ENCODE peak calls at places on chromosomes 6 and 20, in six cellular contexts. M is transverse colon; R is lower leg skin; B is anterior cingulate cortex; T is stimulated activated CD8-positive, alpha-beta memory T cell treated with anti-CD3 and anti-CD28 coated beads, Interleukin-2, amount 100 ng/mL, for 48 hours; F is NCI-H748 treated with DMSO at 0.1 percent for 48 hours. O is an unnamed sample.
A peak's percentile ranks its signal among the peaks of the same experiment; 100 is the strongest.

GRCh38 chr6:40583694-40584093 is 3.5 kb downstream of the LRFN2 start:
- DNase-seq in F (no peak), T (no peak), R (no peak), M (no peak), B (no peak), O (no peak)

GRCh38 chr6:12138377-12138776 is 126.3 kb downstream of the HIVEP1 start:
- DNase-seq in M (no peak), R (no peak), F (no peak), B (no peak), T (no peak), O (no peak)

GRCh38 chr6:94893327-94893726 is 684.0 kb upstream of the MANEA start:
- DNase-seq in B (no peak), F (no peak), T (no peak), M (no peak), R (no peak), O (no peak)

GRCh38 chr6:152423216-152424103 is 213.7 kb downstream of the SYNE1 start:
- DNase-seq in B (no peak), M (no peak), R (no peak), F (no peak), T (no peak), O (no peak)

GRCh38 chr20:56630506-56631317 is 1.6 kb downstream of the TFAP2C start:
- DNase-seq in T (no peak), F (no peak), M (no peak), B (no peak), R (no peak), O (no peak)

GRCh38 chr20:11083841-11084240 is 410.0 kb upstream of the JAG1 start:
- DNase-seq in R (no peak), F (no peak), B (no peak), M (no peak), T (no peak), O (no peak)

GRCh38 chr20:61569836-61570235 is 317.8 kb downstream of the CDH4 start:
- DNase-seq in R (no peak), T (no peak), F (no peak), B (no peak), M (no peak), O (no peak)

GRCh38 chr6:73722318-73723060 is 26.5 kb downstream of the CD109 start:
- DNase-seq in M (no peak), R (no peak), F (no peak), T (no peak), B (no peak), O (no peak)

GRCh38 chr6:82073484-82073883 is 174.1 kb downstream of the IBTK start:
- DNase-seq in M (no peak), T (no peak), F (peak; percentile 76), B (no peak), R (no peak), O (no peak)

GRCh38 chr6:137395316-137395715 is 98.9 kb downstream of the OLIG3 start:
- DNase-seq in B (no peak), F (no peak), R (no peak), T (no peak), M (no peak), O (no peak)

GRCh38 chr6:143098054-143098673 is 37.5 kb downstream of the AIG1 start:
- DNase-seq in B (no peak), F (no peak), T (no peak), R (no peak), M (no peak), O (no peak)

GRCh38 chr6:35687658-35688604 is 784 bp downstream of the FKBP5 start:
- DNase-seq in R (no peak), F (peak; percentile 71), B (peak; percentile 3), M (peak; percentile 74), T (peak; percentile 47), O (no peak)

GRCh38 chr6:48419992-48420391 is 309.0 kb upstream of the PTCHD4 start:
- DNase-seq in R (no peak), F (no peak), M (no peak), T (no peak), B (no peak), O (no peak)

GRCh38 chr6:111478064-111478476 is 4.9 kb downstream of the REV3L start:
- DNase-seq in M (no peak), R (no peak), T (no peak), B (no peak), F (no peak), O (no peak)

GRCh38 chr6:32700391-32701040 is 34.1 kb upstream of the HLA-DQB1 start:
- DNase-seq in M (peak; percentile 21), R (no peak), T (no peak), F (peak; percentile 22), B (no peak), O (no peak)

GRCh38 chr6:136526196-136526930 is 23.9 kb downstream of the MAP7 start:
- DNase-seq in F (no peak), M (no peak), B (peak; percentile 78), R (peak; percentile 87), T (no peak), O (peak; percentile 86)

GRCh38 chr6:35919085-35919826 is 1.6 kb downstream of the SRPK1 start:
- DNase-seq in F (peak; percentile 29), B (no peak), R (no peak), M (no peak), T (no peak), O (no peak)

GRCh38 chr6:166998256-166999144 is 697 bp upstream of the CEP43 start:
- DNase-seq in T (peak; percentile 13), M (peak; percentile 22), F (no peak), B (no peak), R (peak; percentile 87), O (no peak)

GRCh38 chr6:130189691-130190459 is 32.9 kb downstream of the SAMD3 start:
- DNase-seq in T (no peak), R (no peak), F (no peak), M (no peak), B (no peak), O (no peak)

GRCh38 chr6:156185113-156185512 is 592.1 kb upstream of the ARID1B start:
- DNase-seq in M (no peak), T (no peak), R (no peak), B (no peak), F (peak; percentile 20), O (no peak)

GRCh38 chr20:63819224-63819917 is 11.7 kb downstream of the ZBTB46 start:
- DNase-seq in T (no peak), B (no peak), F (no peak), M (peak; percentile 48), R (no peak), O (no peak)

GRCh38 chr20:20956586-20956985 is 149.6 kb downstream of the LINC00237 start:
- DNase-seq in B (peak; percentile 35), T (no peak), F (peak; percentile 99), M (no peak), R (no peak), O (peak; percentile 66)

GRCh38 chr20:51796332-51796731 is 6.0 kb downstream of the SALL4 start:
- DNase-seq in B (no peak), M (no peak), T (no peak), F (no peak), R (no peak), O (no peak)

GRCh38 chr6:617485-618100 is 39.3 kb downstream of the HUS1B start:
- DNase-seq in M (no peak), R (no peak), F (peak; percentile 21), T (no peak), B (no peak), O (no peak)

GRCh38 chr6:63527658-63528514 is 44.4 kb upstream of the LOC128125822 start:
- DNase-seq in B (no peak), T (no peak), R (no peak), F (no peak), M (peak; percentile 68), O (no peak)

GRCh38 chr20:51286758-51287157 is 255.8 kb downstream of the NFATC2 start:
- DNase-seq in B (no peak), R (no peak), F (no peak), M (no peak), T (no peak), O (no peak)

GRCh38 chr6:30263734-30264133 is 50.5 kb upstream of the TRIM26 start:
- DNase-seq in R (no peak), F (no peak), T (no peak), B (no peak), M (no peak), O (no peak)

GRCh38 chr6:125271486-125272159 is 30.1 kb downstream of the HDDC2 start:
- DNase-seq in R (no peak), F (no peak), B (no peak), M (no peak), T (no peak), O (no peak)

GRCh38 chr6:12010635-12011275 is 1.4 kb upstream of the HIVEP1 start:
- DNase-seq in R (peak; percentile 94), M (peak; percentile 71), T (peak; percentile 29), B (peak; percentile 54), F (peak; percentile 87), O (peak; percentile 82)

GRCh38 chr6:92737983-92738382 is 681.4 kb downstream of the EPHA7 start:
- DNase-seq in F (no peak), T (no peak), B (no peak), R (no peak), M (no peak), O (no peak)

GRCh38 chr20:10611357-10611756 is 62.4 kb downstream of the JAG1 start:
- DNase-seq in T (no peak), B (no peak), F (peak; percentile 30), R (no peak), M (peak; percentile 50), O (no peak)

O was measured in C1 segment of cervical spinal cord.